ENCODE peak calls at places on chromosome X, in ten cellular contexts. I, C, X, A, S, D, G, V, Y and M are unnamed samples.

GRCh38 chrX:150361070-150361776 is 1.9 kb upstream of the MAMLD1 start:
- DNase-seq in I (peak), C (peak), X (no peak), A (peak), S (no peak), D (no peak), G (no peak), V (no peak), Y (peak), M (no peak)

GRCh38 chrX:134013092-134013497 is 27.7 kb upstream of the GPC3 start:
- DNase-seq in I (no peak), C (no peak), X (peak), A (peak), S (peak), D (no peak), G (no peak), V (no peak), Y (no peak), M (no peak)

GRCh38 chrX:46737462-46737861 is 21.5 kb downstream of the SLC9A7 start:
- DNase-seq in I (no peak), C (no peak), X (peak), A (peak), S (no peak), D (no peak), G (peak), V (no peak), Y (no peak), M (no peak)

GRCh38 chrX:14673764-14674163 is 144.4 kb downstream of the GLRA2 start:
- DNase-seq in I (no peak), C (no peak), X (peak), A (peak), S (peak), D (peak), G (peak), V (peak), Y (peak), M (peak)

GRCh38 chrX:123499787-123500186 is 233.1 kb downstream of the THOC2 start:
- DNase-seq in I (no peak), C (no peak), X (no peak), A (no peak), S (no peak), D (no peak), G (no peak), V (no peak), Y (no peak), M (no peak)

GRCh38 chrX:129996120-129996519 is 13.7 kb downstream of the BCORL1 start:
- DNase-seq in I (no peak), C (no peak), X (peak), A (peak), S (no peak), D (no peak), G (peak), V (no peak), Y (no peak), M (no peak)

GRCh38 chrX:3697701-3698279 is 15.7 kb downstream of the PRKX start:
- DNase-seq in I (peak), C (no peak), X (peak), A (peak), S (peak), D (no peak), G (no peak), V (no peak), Y (peak), M (peak)

GRCh38 chrX:155115174-155115830 is 44.0 kb downstream of the BRCC3 start:
- DNase-seq in I (no peak), C (no peak), X (no peak), A (peak), S (no peak), D (no peak), G (no peak), V (no peak), Y (no peak), M (no peak)

GRCh38 chrX:37998586-37999267 is 7.6 kb upstream of the SYTL5 start:
- DNase-seq in I (no peak), C (no peak), X (no peak), A (peak), S (no peak), D (no peak), G (peak), V (no peak), Y (no peak), M (no peak)

GRCh38 chrX:149699761-149700160 is 12.1 kb upstream of the MAGEA11 start:
- DNase-seq in I (no peak), C (no peak), X (no peak), A (no peak), S (no peak), D (no peak), G (no peak), V (no peak), Y (no peak), M (no peak)

GRCh38 chrX:24465524-24465850 is 401 bp downstream of the PDK3 start:
- DNase-seq in I (no peak), C (peak), X (no peak), A (no peak), S (no peak), D (no peak), G (no peak), V (no peak), Y (no peak), M (no peak)

GRCh38 chrX:28552322-28552721 is 34.9 kb upstream of the IL1RAPL1 start:
- DNase-seq in I (no peak), C (no peak), X (no peak), A (peak), S (no peak), D (no peak), G (no peak), V (no peak), Y (no peak), M (no peak)

GRCh38 chrX:109889289-109890006 is 113.5 kb upstream of the TMEM164 start:
- DNase-seq in I (no peak), C (no peak), X (peak), A (peak), S (peak), D (no peak), G (peak), V (no peak), Y (peak), M (no peak)

GRCh38 chrX:73850124-73851013 is 287.4 kb downstream of the CHIC1 start:
- DNase-seq in I (no peak), C (no peak), X (peak), A (peak), S (peak), D (no peak), G (no peak), V (no peak), Y (peak), M (no peak)

GRCh38 chrX:39848900-39849299 is 248.9 kb downstream of the BCOR start:
- DNase-seq in I (no peak), C (no peak), X (peak), A (peak), S (peak), D (peak), G (peak), V (no peak), Y (no peak), M (peak)

GRCh38 chrX:37666516-37666915 is 19.1 kb upstream of the XK start:
- DNase-seq in I (no peak), C (no peak), X (no peak), A (peak), S (no peak), D (no peak), G (no peak), V (no peak), Y (no peak), M (peak)

GRCh38 chrX:154368630-154369452 is 5.6 kb downstream of the FLNA start:
- DNase-seq in I (peak), C (peak), X (peak), A (peak), S (peak), D (peak), G (peak), V (no peak), Y (peak), M (peak)

GRCh38 chrX:1106478-1107210 is 105.8 kb downstream of the CRLF2 start:
- DNase-seq in I (no peak), C (no peak), X (no peak), A (no peak), S (no peak), D (no peak), G (no peak), V (no peak), Y (no peak), M (no peak)

GRCh38 chrX:86016189-86016588 is 31.2 kb downstream of the CHM start:
- DNase-seq in I (no peak), C (no peak), X (no peak), A (no peak), S (no peak), D (no peak), G (no peak), V (no peak), Y (no peak), M (no peak)

GRCh38 chrX:154417157-154417556 is 5.8 kb downstream of the TAFAZZIN start:
- DNase-seq in I (no peak), C (no peak), X (no peak), A (no peak), S (peak), D (no peak), G (no peak), V (peak), Y (no peak), M (no peak)

GRCh38 chrX:118807151-118808017 is 16.2 kb upstream of the ZCCHC12 start:
- DNase-seq in I (no peak), C (peak), X (peak), A (peak), S (peak), D (no peak), G (peak), V (peak), Y (peak), M (no peak)

GRCh38 chrX:120262781-120263719 is 12.4 kb downstream of the ZBTB33 start:
- DNase-seq in I (no peak), C (no peak), X (no peak), A (no peak), S (no peak), D (no peak), G (no peak), V (no peak), Y (no peak), M (no peak)

GRCh38 chrX:29397506-29397905 is 810.3 kb downstream of the IL1RAPL1 start:
- DNase-seq in I (no peak), C (no peak), X (peak), A (no peak), S (peak), D (peak), G (peak), V (no peak), Y (no peak), M (no peak)

GRCh38 chrX:29478336-29479069 is 736.9 kb upstream of the MAGEB2 start:
- DNase-seq in I (no peak), C (no peak), X (peak), A (peak), S (peak), D (no peak), G (peak), V (no peak), Y (peak), M (no peak)